ENCODE peak calls at places on chromosome 9, in six cellular contexts. T is GM12891, I is K562, W is HepG2, U is H1, D is GM12878. N is an unnamed sample.

GRCh38 chr9:20084125-20084524 is 295.3 kb upstream of the SLC24A2 start:
- DNase-seq in T (no peak), I (no peak), W (no peak), U (no peak), D (no peak), N (no peak)

GRCh38 chr9:114591206-114591853 is 3.8 kb downstream of the ATP6V1G1 start:
- DNase-seq in T (no peak), I (no peak), W (peak; percentile 85), U (no peak), D (no peak), N (no peak)

GRCh38 chr9:127285957-127286356 is 21.4 kb downstream of the GARNL3 start:
- DNase-seq in T (no peak), I (no peak), W (peak; percentile 13), U (no peak), D (no peak), N (no peak)

GRCh38 chr9:38622083-38622674 is 1.8 kb upstream of the ANKRD18A start:
- DNase-seq in T (no peak), I (no peak), W (peak; percentile 12), U (peak; percentile 73), D (no peak), N (no peak)

GRCh38 chr9:133686642-133687575 is 50.7 kb downstream of the DBH start:
- DNase-seq in T (no peak), I (no peak), W (no peak), U (no peak), D (no peak), N (no peak)

GRCh38 chr9:108562176-108562575 is 293.6 kb downstream of the ACTL7B start:
- DNase-seq in T (no peak), I (no peak), W (no peak), U (no peak), D (no peak), N (no peak)

GRCh38 chr9:6907772-6908381 is 150.1 kb downstream of the KDM4C start:
- DNase-seq in T (no peak), I (no peak), W (peak; percentile 38), U (no peak), D (no peak), N (no peak)

GRCh38 chr9:36940881-36941280 is 93.2 kb downstream of the PAX5 start:
- DNase-seq in T (no peak), I (no peak), W (no peak), U (peak; percentile 32), D (no peak), N (no peak)

GRCh38 chr9:33919276-33919897 is 102.4 kb downstream of the UBE2R2 start:
- DNase-seq in T (no peak), I (no peak), W (no peak), U (no peak), D (no peak), N (no peak)

GRCh38 chr9:18208166-18209059 is 265.5 kb upstream of the ADAMTSL1 start:
- DNase-seq in T (no peak), I (no peak), W (peak; percentile 59), U (peak; percentile 67), D (no peak), N (no peak)

GRCh38 chr9:91162784-91163440 is 198.8 kb downstream of the AUH start:
- DNase-seq in T (peak; percentile 48), I (peak; percentile 46), W (no peak), U (no peak), D (peak; percentile 21), N (peak; percentile 42)

GRCh38 chr9:107504585-107505455 is 15.3 kb upstream of the KLF4 start:
- DNase-seq in T (no peak), I (no peak), W (peak; percentile 90), U (no peak), D (no peak), N (no peak)

GRCh38 chr9:99368341-99369326 is 146.6 kb downstream of the SEC61B start:
- DNase-seq in T (peak; percentile 25), I (no peak), W (no peak), U (no peak), D (peak; percentile 24), N (peak; percentile 41)
- TF ChIP-seq POLR2A in T (no peak), I (no peak), W (no peak), U (no peak), D (no peak), N (no peak)

GRCh38 chr9:130330202-130330601 is 64.6 kb downstream of the HMCN2 start:
- DNase-seq in T (no peak), I (no peak), W (no peak), U (no peak), D (no peak), N (no peak)

GRCh38 chr9:130332384-130332926 is 66.9 kb downstream of the HMCN2 start:
- DNase-seq in T (no peak), I (no peak), W (no peak), U (no peak), D (no peak), N (no peak)

GRCh38 chr9:130331061-130331460 is 65.5 kb downstream of the HMCN2 start:
- DNase-seq in T (no peak), I (no peak), W (no peak), U (no peak), D (no peak), N (no peak)

GRCh38 chr9:130333041-130334040 is 67.8 kb downstream of the HMCN2 start:
- DNase-seq in T (no peak), I (no peak), W (no peak), U (no peak), D (no peak), N (no peak)

DNA sequence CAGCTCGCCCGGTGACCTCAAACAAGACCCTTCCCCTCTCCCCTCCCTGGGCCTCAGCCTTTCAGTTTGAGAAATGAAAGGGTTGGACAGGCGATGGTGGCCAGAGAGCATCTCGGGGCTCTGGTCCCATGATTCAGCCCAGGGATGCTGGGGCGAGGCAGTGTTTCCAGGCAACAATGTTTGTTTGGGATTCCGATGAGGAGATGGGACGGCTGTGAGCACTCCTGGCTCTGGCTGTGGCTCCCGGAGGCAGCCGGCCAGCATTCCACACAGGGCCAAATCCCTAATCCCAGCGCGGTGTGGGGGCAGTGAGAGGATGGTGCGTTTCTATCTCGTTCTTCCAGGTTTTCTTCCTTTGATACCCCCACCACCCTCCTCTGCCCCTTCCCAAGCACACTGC is 66.0 kb downstream of the HMCN2 start:
- DNase-seq in T (no peak), I (no peak), W (no peak), U (no peak), D (no peak), N (no peak)
- TF ChIP-seq POLR2AphosphoS5 in T (no peak), I (no peak), W (no peak), U (no peak), D (no peak), N (no peak)

GRCh38 chr9:136623849-136624183 is 38.9 kb upstream of the EGFL7 start:
- DNase-seq in T (no peak), I (no peak), W (no peak), U (peak; percentile 42), D (no peak), N (no peak)
- TF ChIP-seq TAF1 in T (no peak), I (no peak), W (no peak), U (no peak), D (no peak), N (no peak)

DNA sequence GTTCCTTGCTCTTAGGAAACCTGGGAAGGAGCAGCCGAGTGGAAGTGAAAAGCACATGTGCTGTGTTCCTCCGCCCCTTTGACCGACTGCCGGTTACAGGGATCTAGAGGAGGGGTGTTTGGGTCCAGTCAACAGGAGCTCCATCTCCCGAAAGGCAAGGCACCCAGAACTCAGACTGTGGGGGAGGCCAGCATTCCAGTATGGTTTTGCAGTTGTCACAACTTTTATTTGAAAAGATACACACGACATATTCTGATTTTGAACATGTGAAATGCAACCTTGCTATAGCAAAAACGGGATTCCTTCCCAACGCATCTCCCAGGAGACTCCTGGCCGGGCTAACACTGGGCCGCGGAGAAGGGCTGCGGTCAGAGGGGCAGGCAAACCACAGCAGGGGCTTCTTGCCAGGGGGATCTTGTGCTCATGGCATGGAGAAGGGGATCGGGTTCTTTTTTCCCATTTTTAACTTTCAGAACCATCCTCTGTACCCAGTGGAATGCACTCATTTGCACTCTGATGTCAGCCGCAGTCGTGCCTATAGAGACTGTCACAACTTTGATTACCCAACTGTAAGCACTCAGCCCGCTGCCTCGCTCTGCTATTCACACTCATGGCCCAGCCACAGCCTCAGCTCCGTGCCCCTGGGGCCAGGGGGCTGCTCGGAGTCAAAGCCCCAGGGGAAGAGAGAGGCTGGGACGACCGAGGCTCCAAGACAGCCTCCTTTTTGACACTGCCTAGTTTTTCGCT is 3.9 kb downstream of the QRFP start:
- DNase-seq in T (no peak), I (peak; percentile 65), W (no peak), U (no peak), D (no peak), N (no peak)
- TF ChIP-seq POLR2A in T (no peak), I (no peak), W (no peak), U (no peak), D (no peak), N (no peak)

GRCh38 chr9:79632060-79632459 is 60.3 kb downstream of the TLE4 start:
- DNase-seq in T (no peak), I (no peak), W (no peak), U (no peak), D (no peak), N (no peak)

GRCh38 chr9:79633558-79633957 is 61.8 kb downstream of the TLE4 start:
- DNase-seq in T (no peak), I (no peak), W (no peak), U (no peak), D (no peak), N (no peak)

GRCh38 chr9:79629721-79630120 is 58.0 kb downstream of the TLE4 start:
- DNase-seq in T (no peak), I (no peak), W (no peak), U (no peak), D (no peak), N (no peak)

DNA sequence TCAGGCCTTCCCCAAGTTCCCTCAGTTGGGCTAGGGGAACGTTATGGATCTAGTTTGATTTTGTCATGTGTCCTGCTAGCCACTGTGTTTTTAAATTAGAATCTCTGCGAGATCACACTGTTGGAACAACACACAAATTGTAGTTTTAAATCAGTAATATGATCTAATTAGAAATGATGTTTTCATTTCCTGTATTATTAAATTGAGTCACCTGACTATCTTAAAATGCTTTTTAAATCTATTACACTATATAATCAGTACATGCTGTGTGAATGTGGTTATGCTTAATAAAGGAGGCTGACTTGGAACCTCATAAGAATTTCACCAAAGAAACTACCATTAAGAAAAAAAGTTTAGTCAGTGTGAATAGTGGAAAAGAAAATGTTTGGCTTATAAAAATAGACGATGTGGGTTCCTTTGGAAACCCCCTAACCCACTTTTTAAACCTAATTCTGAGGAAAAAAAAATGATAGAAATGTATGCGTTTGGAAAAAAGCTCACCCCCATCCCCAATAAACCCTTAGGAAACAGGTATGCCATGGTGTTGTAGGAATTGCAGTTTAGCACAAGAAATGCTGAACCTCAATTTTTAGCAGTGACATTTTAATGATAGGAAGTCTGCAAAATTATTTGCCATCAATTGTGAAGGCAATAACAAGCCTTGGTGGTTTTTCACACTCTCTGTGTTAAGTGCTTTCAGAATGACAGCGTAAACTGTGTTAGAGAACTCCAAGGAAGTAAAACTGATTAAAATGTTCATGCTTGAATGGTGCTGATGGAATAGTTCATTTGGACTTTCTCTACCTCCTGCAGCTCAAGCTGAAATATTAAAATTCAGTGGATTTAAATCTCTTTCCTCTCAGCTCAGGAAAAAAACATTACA is 59.0 kb downstream of the TLE4 start:
- DNase-seq in T (no peak), I (no peak), W (no peak), U (no peak), D (peak; percentile 49), N (no peak)
- TF ChIP-seq POLR2AphosphoS5 in T (no peak), I (no peak), W (no peak), U (no peak), D (no peak), N (no peak)